ENCODE peak calls at places on chromosomes 7 and 10, in four cellular contexts. One of them, this sample, is unnamed.
A peak's percentile ranks its signal among the peaks of the same experiment; 100 is the strongest.

GRCh38 chr10:26860026-26860541 is 674 bp downstream of the ABI1 start:
- DNase-seq in H7: peak; percentile 67
- DNase-seq in KBM-7: peak; percentile 73
- DNase-seq in stimulated activated CD8-positive, alpha-beta memory T cell treated with anti-CD3 and anti-CD28 coated beads, Interleukin-2, amount 100 ng/mL, for 1 hour: peak; percentile 23
- DNase-seq in this sample: peak; percentile 95

GRCh38 chr7:38232475-38233366 is 40.7 kb downstream of the TARP start:
- DNase-seq in H7: no peak
- DNase-seq in KBM-7: peak; percentile 99
- DNase-seq in stimulated activated CD8-positive, alpha-beta memory T cell treated with anti-CD3 and anti-CD28 coated beads, Interleukin-2, amount 100 ng/mL, for 1 hour: peak; percentile 65
- DNase-seq in this sample: no peak

GRCh38 chr7:129798616-129799349 is 154.0 kb downstream of the UBE2H start:
- DNase-seq in H7: peak; percentile 56
- DNase-seq in KBM-7: no peak
- DNase-seq in stimulated activated CD8-positive, alpha-beta memory T cell treated with anti-CD3 and anti-CD28 coated beads, Interleukin-2, amount 100 ng/mL, for 1 hour: no peak
- DNase-seq in this sample: no peak

GRCh38 chr7:138556771-138557484 is 96.9 kb downstream of the TRIM24 start:
- DNase-seq in H7: no peak
- DNase-seq in KBM-7: no peak
- DNase-seq in stimulated activated CD8-positive, alpha-beta memory T cell treated with anti-CD3 and anti-CD28 coated beads, Interleukin-2, amount 100 ng/mL, for 1 hour: no peak
- DNase-seq in this sample: no peak

GRCh38 chr10:97333601-97334369 is 744 bp downstream of the FRAT2 start:
- DNase-seq in H7: peak; percentile 74
- DNase-seq in KBM-7: peak; percentile 75
- DNase-seq in stimulated activated CD8-positive, alpha-beta memory T cell treated with anti-CD3 and anti-CD28 coated beads, Interleukin-2, amount 100 ng/mL, for 1 hour: no peak
- DNase-seq in this sample: peak; percentile 25

GRCh38 chr10:72736176-72736795 is 44.3 kb downstream of the MCU start:
- DNase-seq in H7: no peak
- DNase-seq in KBM-7: no peak
- DNase-seq in stimulated activated CD8-positive, alpha-beta memory T cell treated with anti-CD3 and anti-CD28 coated beads, Interleukin-2, amount 100 ng/mL, for 1 hour: no peak
- DNase-seq in this sample: no peak

GRCh38 chr7:111931016-111931517 is 275.1 kb downstream of the DOCK4 start:
- DNase-seq in H7: peak; percentile 26
- DNase-seq in KBM-7: no peak
- DNase-seq in stimulated activated CD8-positive, alpha-beta memory T cell treated with anti-CD3 and anti-CD28 coated beads, Interleukin-2, amount 100 ng/mL, for 1 hour: no peak
- DNase-seq in this sample: no peak

GRCh38 chr10:11617233-11617632 is 5.8 kb upstream of the USP6NL start:
- DNase-seq in H7: no peak
- DNase-seq in KBM-7: no peak
- DNase-seq in stimulated activated CD8-positive, alpha-beta memory T cell treated with anti-CD3 and anti-CD28 coated beads, Interleukin-2, amount 100 ng/mL, for 1 hour: no peak
- DNase-seq in this sample: no peak